ENCODE peak calls at places on chromosomes 12 and 14, in seven cellular contexts. One of them, this sample, is unnamed.

GRCh38 chr12:129700036-129700435 is 203.8 kb downstream of the TMEM132D start:
- DNase-seq in PC-3: no peak
- DNase-seq in astrocyte: no peak
- DNase-seq in IMR-90: no peak
- DNase-seq in Panc1: no peak
- DNase-seq in uterus: no peak
- DNase-seq in effector memory CD4-positive, alpha-beta T cell: no peak
- DNase-seq in this sample: no peak

GRCh38 chr14:60616326-60617044 is 32.8 kb downstream of the SIX1 start:
- DNase-seq in PC-3: no peak
- DNase-seq in astrocyte: no peak
- DNase-seq in IMR-90: no peak
- DNase-seq in Panc1: no peak
- DNase-seq in uterus: no peak
- DNase-seq in effector memory CD4-positive, alpha-beta T cell: no peak
- DNase-seq in this sample: no peak

GRCh38 chr14:105219043-105219612 is 29.2 kb upstream of the BTBD6 start:
- DNase-seq in PC-3: no peak
- DNase-seq in astrocyte: no peak
- DNase-seq in IMR-90: no peak
- DNase-seq in Panc1: no peak
- DNase-seq in uterus: no peak
- DNase-seq in effector memory CD4-positive, alpha-beta T cell: no peak
- DNase-seq in this sample: no peak

GRCh38 chr12:59643576-59643975 is 47.7 kb downstream of the SLC16A7 start:
- DNase-seq in PC-3: no peak
- DNase-seq in astrocyte: no peak
- DNase-seq in IMR-90: no peak
- DNase-seq in Panc1: no peak
- DNase-seq in uterus: no peak
- DNase-seq in effector memory CD4-positive, alpha-beta T cell: no peak
- DNase-seq in this sample: no peak

GRCh38 chr12:103947871-103948555 is 17.7 kb upstream of the TDG start:
- DNase-seq in PC-3: no peak
- DNase-seq in astrocyte: no peak
- DNase-seq in IMR-90: no peak
- DNase-seq in Panc1: no peak
- DNase-seq in uterus: no peak
- DNase-seq in effector memory CD4-positive, alpha-beta T cell: no peak
- DNase-seq in this sample: no peak

GRCh38 chr12:112447106-112447505 is 28.4 kb downstream of the PTPN11 start:
- DNase-seq in PC-3: no peak
- DNase-seq in astrocyte: no peak
- DNase-seq in IMR-90: no peak
- DNase-seq in Panc1: no peak
- DNase-seq in uterus: no peak
- DNase-seq in effector memory CD4-positive, alpha-beta T cell: no peak
- DNase-seq in this sample: no peak

GRCh38 chr12:3233813-3234212 is 156.6 kb downstream of the TSPAN9 start:
- DNase-seq in PC-3: peak; percentile 3
- DNase-seq in astrocyte: no peak
- DNase-seq in IMR-90: no peak
- DNase-seq in Panc1: no peak
- DNase-seq in uterus: no peak
- DNase-seq in effector memory CD4-positive, alpha-beta T cell: no peak
- DNase-seq in this sample: no peak

GRCh38 chr14:20247651-20248246 is 8.7 kb downstream of the OR11H4 start:
- DNase-seq in PC-3: peak; percentile 66
- DNase-seq in astrocyte: no peak
- DNase-seq in IMR-90: no peak
- DNase-seq in Panc1: no peak
- DNase-seq in uterus: no peak
- DNase-seq in effector memory CD4-positive, alpha-beta T cell: no peak
- DNase-seq in this sample: no peak

GRCh38 chr12:34607520-34608195 is 585.4 kb downstream of the ALG10 start:
- DNase-seq in PC-3: no peak
- DNase-seq in astrocyte: no peak
- DNase-seq in IMR-90: no peak
- DNase-seq in Panc1: no peak
- DNase-seq in uterus: no peak
- DNase-seq in effector memory CD4-positive, alpha-beta T cell: no peak
- DNase-seq in this sample: no peak

GRCh38 chr14:41604793-41605534 is 1.7 kb upstream of the LRFN5 start:
- DNase-seq in PC-3: no peak
- DNase-seq in astrocyte: peak; percentile 81
- DNase-seq in IMR-90: peak; percentile 86
- DNase-seq in Panc1: no peak
- DNase-seq in uterus: peak; percentile 63
- DNase-seq in effector memory CD4-positive, alpha-beta T cell: no peak
- DNase-seq in this sample: no peak

GRCh38 chr14:28773176-28773575 is 6.6 kb downstream of the FOXG1 start:
- DNase-seq in PC-3: no peak
- DNase-seq in astrocyte: no peak
- DNase-seq in IMR-90: no peak
- DNase-seq in Panc1: no peak
- DNase-seq in uterus: no peak
- DNase-seq in effector memory CD4-positive, alpha-beta T cell: no peak
- DNase-seq in this sample: no peak

GRCh38 chr14:89625208-89625987 is 208.4 kb upstream of the FOXN3 start:
- DNase-seq in PC-3: no peak
- DNase-seq in astrocyte: peak; percentile 54
- DNase-seq in IMR-90: no peak
- DNase-seq in Panc1: no peak
- DNase-seq in uterus: peak; percentile 40
- DNase-seq in effector memory CD4-positive, alpha-beta T cell: no peak
- DNase-seq in this sample: no peak

GRCh38 chr14:93956514-93957332 is 19.6 kb downstream of the ASB2 start:
- DNase-seq in PC-3: no peak
- DNase-seq in astrocyte: no peak
- DNase-seq in IMR-90: no peak
- DNase-seq in Panc1: no peak
- DNase-seq in uterus: no peak
- DNase-seq in effector memory CD4-positive, alpha-beta T cell: no peak
- DNase-seq in this sample: no peak

GRCh38 chr12:27305673-27306504 is 26.7 kb upstream of the BMAL2 start:
- DNase-seq in PC-3: peak; percentile 84
- DNase-seq in astrocyte: peak; percentile 24
- DNase-seq in IMR-90: peak; percentile 65
- DNase-seq in Panc1: no peak
- DNase-seq in uterus: no peak
- DNase-seq in effector memory CD4-positive, alpha-beta T cell: no peak
- DNase-seq in this sample: no peak

GRCh38 chr12:9906888-9907287 is 25.3 kb downstream of the CLEC2A start:
- DNase-seq in PC-3: no peak
- DNase-seq in astrocyte: no peak
- DNase-seq in IMR-90: no peak
- DNase-seq in Panc1: no peak
- DNase-seq in uterus: no peak
- DNase-seq in effector memory CD4-positive, alpha-beta T cell: peak; percentile 1
- DNase-seq in this sample: no peak

GRCh38 chr12:81333812-81334211 is 255.9 kb downstream of the ACSS3 start:
- DNase-seq in PC-3: no peak
- DNase-seq in astrocyte: no peak
- DNase-seq in IMR-90: no peak
- DNase-seq in Panc1: no peak
- DNase-seq in uterus: no peak
- DNase-seq in effector memory CD4-positive, alpha-beta T cell: no peak
- DNase-seq in this sample: no peak

GRCh38 chr12:2053675-2054070 is 886 bp downstream of the CACNA1C start:
- DNase-seq in PC-3: no peak
- DNase-seq in astrocyte: no peak
- DNase-seq in IMR-90: no peak
- DNase-seq in Panc1: no peak
- DNase-seq in uterus: peak; percentile 68
- DNase-seq in effector memory CD4-positive, alpha-beta T cell: no peak
- DNase-seq in this sample: no peak

GRCh38 chr14:92785601-92786426 is 8.3 kb upstream of the GOLGA5 start:
- DNase-seq in PC-3: peak; percentile 53
- DNase-seq in astrocyte: peak; percentile 89
- DNase-seq in IMR-90: peak; percentile 91
- DNase-seq in Panc1: no peak
- DNase-seq in uterus: peak; percentile 38
- DNase-seq in effector memory CD4-positive, alpha-beta T cell: no peak
- DNase-seq in this sample: no peak

GRCh38 chr14:101090976-101091375 is 187.5 kb upstream of the RTL1 start:
- DNase-seq in PC-3: no peak
- DNase-seq in astrocyte: no peak
- DNase-seq in IMR-90: no peak
- DNase-seq in Panc1: no peak
- DNase-seq in uterus: no peak
- DNase-seq in effector memory CD4-positive, alpha-beta T cell: no peak
- DNase-seq in this sample: no peak

GRCh38 chr14:64628940-64629403 is 75.3 kb upstream of the PLEKHG3 start:
- DNase-seq in PC-3: peak; percentile 92
- DNase-seq in astrocyte: peak; percentile 93
- DNase-seq in IMR-90: peak; percentile 98
- DNase-seq in Panc1: peak; percentile 15
- DNase-seq in uterus: peak; percentile 43
- DNase-seq in effector memory CD4-positive, alpha-beta T cell: no peak
- DNase-seq in this sample: no peak

DNA sequence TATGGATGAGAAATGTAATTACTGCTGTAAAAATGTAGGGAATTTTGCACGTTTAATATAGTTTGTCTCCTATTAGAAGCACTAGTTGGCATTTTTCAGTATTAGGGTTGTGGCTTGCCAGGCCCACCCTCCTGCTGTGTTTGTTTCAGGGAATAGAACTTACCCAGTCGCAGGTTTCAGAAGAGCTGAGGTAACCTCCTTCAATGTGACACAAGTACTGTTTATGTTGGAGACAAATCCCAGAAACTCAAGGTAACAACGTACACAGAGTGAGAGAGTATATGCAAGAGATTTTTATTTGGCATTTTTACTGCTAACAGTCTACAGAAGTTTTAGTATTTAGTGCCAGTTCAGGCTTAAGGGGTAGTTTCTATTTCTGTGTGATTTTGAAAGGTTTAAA is 284.3 kb downstream of the RAD51B start:
- DNase-seq in PC-3: no peak
- DNase-seq in astrocyte: no peak
- DNase-seq in IMR-90: no peak
- DNase-seq in Panc1: no peak
- DNase-seq in uterus: no peak
- DNase-seq in effector memory CD4-positive, alpha-beta T cell: no peak
- DNase-seq in this sample: no peak
- H3K9me3 ChIP-seq in PC-3: peaks cover 8% of the 10 kb centered on the region
- H3K9me3 ChIP-seq in astrocyte: peaks cover 15% of the 10 kb centered on the region
- H3K9me3 ChIP-seq in IMR-90: peaks cover 11% of the 10 kb centered on the region
- H3K9me3 ChIP-seq in Panc1: peaks cover 8% of the 10 kb centered on the region
- H3K9me3 ChIP-seq in uterus: peaks cover 11% of the 10 kb centered on the region
- H3K9me3 ChIP-seq in effector memory CD4-positive, alpha-beta T cell: no peaks in the 10 kb centered on the region
- H3K9me3 ChIP-seq in this sample: no peaks in the 10 kb centered on the region

DNA sequence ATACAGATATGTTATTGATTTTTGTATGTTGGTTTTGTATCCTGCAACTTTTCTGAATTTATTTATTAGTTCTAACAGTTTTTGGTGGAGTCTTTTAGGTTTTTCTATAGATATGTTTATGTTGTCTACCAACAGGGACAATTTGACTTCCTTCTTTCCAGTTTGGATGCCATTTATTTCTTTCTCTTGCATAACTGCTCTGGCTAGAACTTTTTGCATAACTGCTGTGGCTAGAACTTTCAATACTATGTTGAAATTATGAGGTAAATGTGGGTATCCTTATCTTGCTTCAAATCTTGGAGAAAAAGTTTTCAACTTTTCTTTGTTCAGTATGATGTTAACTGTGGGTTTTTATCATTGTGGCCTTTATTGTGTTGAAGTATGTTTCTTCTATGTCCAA is 39.9 kb upstream of the PLBD1 start:
- DNase-seq in PC-3: no peak
- DNase-seq in astrocyte: no peak
- DNase-seq in IMR-90: no peak
- DNase-seq in Panc1: no peak
- DNase-seq in uterus: no peak
- DNase-seq in effector memory CD4-positive, alpha-beta T cell: no peak
- DNase-seq in this sample: no peak
- H3K9me3 ChIP-seq in PC-3: peaks cover 5% of the 10 kb centered on the region
- H3K9me3 ChIP-seq in astrocyte: peaks cover 3% of the 10 kb centered on the region
- H3K9me3 ChIP-seq in IMR-90: no peaks in the 10 kb centered on the region
- H3K9me3 ChIP-seq in Panc1: peaks cover 15% of the 10 kb centered on the region
- H3K9me3 ChIP-seq in uterus: peaks cover 37% of the 10 kb centered on the region
- H3K9me3 ChIP-seq in effector memory CD4-positive, alpha-beta T cell: peaks cover 11% of the 10 kb centered on the region
- H3K9me3 ChIP-seq in this sample: peaks cover 9% of the 10 kb centered on the region

DNA sequence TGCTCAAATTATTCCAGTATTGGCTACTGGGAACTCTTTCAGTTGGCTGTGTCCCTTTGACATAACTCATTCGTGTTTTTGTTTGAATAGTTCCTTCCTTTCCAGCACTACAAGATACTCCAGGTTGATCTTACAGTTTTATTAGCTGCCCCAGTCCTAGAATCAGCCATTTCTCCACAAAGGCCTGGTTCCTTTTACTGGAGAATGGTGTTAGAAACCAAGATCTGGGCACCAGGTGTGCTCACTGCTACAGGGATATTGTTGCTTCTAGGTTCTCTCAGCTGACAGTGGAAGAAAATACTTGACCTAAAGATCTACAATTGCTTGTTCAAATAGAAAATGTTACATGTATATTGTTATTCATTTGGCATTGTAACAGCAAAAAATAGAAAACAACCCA is 21.9 kb downstream of the CDK17 start:
- DNase-seq in PC-3: no peak
- DNase-seq in astrocyte: no peak
- DNase-seq in IMR-90: no peak
- DNase-seq in Panc1: no peak
- DNase-seq in uterus: no peak
- DNase-seq in effector memory CD4-positive, alpha-beta T cell: no peak
- DNase-seq in this sample: no peak
- H3K9me3 ChIP-seq in PC-3: no peaks in the 10 kb centered on the region
- H3K9me3 ChIP-seq in astrocyte: no peaks in the 10 kb centered on the region
- H3K9me3 ChIP-seq in IMR-90: no peaks in the 10 kb centered on the region
- H3K9me3 ChIP-seq in Panc1: peaks cover 9% of the 10 kb centered on the region
- H3K9me3 ChIP-seq in uterus: no peaks in the 10 kb centered on the region
- H3K9me3 ChIP-seq in effector memory CD4-positive, alpha-beta T cell: no peaks in the 10 kb centered on the region
- H3K9me3 ChIP-seq in this sample: no peaks in the 10 kb centered on the region

GRCh38 chr12:126685636-126686035 is 1581.3 kb upstream of the TMEM132C start:
- DNase-seq in PC-3: no peak
- DNase-seq in astrocyte: peak; percentile 14
- DNase-seq in IMR-90: no peak
- DNase-seq in Panc1: no peak
- DNase-seq in uterus: no peak
- DNase-seq in effector memory CD4-positive, alpha-beta T cell: no peak
- DNase-seq in this sample: no peak

GRCh38 chr12:126676426-126676825 is 1590.5 kb upstream of the TMEM132C start:
- DNase-seq in PC-3: peak; percentile 23
- DNase-seq in astrocyte: peak; percentile 4
- DNase-seq in IMR-90: no peak
- DNase-seq in Panc1: no peak
- DNase-seq in uterus: no peak
- DNase-seq in effector memory CD4-positive, alpha-beta T cell: no peak
- DNase-seq in this sample: no peak

GRCh38 chr12:126684703-126685102 is 1582.3 kb upstream of the TMEM132C start:
- DNase-seq in PC-3: no peak
- DNase-seq in astrocyte: no peak
- DNase-seq in IMR-90: no peak
- DNase-seq in Panc1: no peak
- DNase-seq in uterus: no peak
- DNase-seq in effector memory CD4-positive, alpha-beta T cell: no peak
- DNase-seq in this sample: no peak

DNA sequence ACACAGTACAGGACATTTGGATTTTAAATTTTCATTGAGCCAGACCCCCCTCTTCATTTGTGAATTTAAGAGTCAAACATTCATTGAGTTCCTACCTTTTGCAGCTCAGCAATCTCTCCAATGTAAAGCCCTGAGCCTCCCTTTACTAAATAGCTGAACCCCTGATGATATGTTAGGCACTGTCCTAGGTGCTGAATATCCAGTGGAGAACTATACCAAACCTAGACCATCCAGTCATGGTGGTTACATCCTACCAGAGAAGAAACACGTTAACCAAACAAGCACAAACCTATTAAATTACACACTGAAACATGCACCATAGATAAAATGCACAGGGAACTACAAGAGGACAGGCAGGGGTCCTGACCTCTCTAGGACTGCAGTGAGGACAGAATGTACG is 1585.3 kb upstream of the TMEM132C start:
- DNase-seq in PC-3: no peak
- DNase-seq in astrocyte: peak; percentile 8
- DNase-seq in IMR-90: no peak
- DNase-seq in Panc1: no peak
- DNase-seq in uterus: no peak
- DNase-seq in effector memory CD4-positive, alpha-beta T cell: no peak
- DNase-seq in this sample: no peak
- H3K9me3 ChIP-seq in PC-3: no peaks in the 10 kb centered on the region
- H3K9me3 ChIP-seq in astrocyte: peaks cover 2% of the 10 kb centered on the region
- H3K9me3 ChIP-seq in IMR-90: peaks cover 20% of the 10 kb centered on the region
- H3K9me3 ChIP-seq in Panc1: no peaks in the 10 kb centered on the region
- H3K9me3 ChIP-seq in uterus: no peaks in the 10 kb centered on the region
- H3K9me3 ChIP-seq in effector memory CD4-positive, alpha-beta T cell: no peaks in the 10 kb centered on the region
- H3K9me3 ChIP-seq in this sample: peaks cover 4% of the 10 kb centered on the region